ENCODE peak calls at places on chromosomes 4 and X, in nine cellular contexts. G, M, L, R, E, C, W, D and I are unnamed samples.

GRCh38 chr4:30912098-30912719 is 192.0 kb downstream of the PCDH7 start:
- DNase-seq in D (no peak), G (no peak), R (no peak), C (no peak), W (peak), M (no peak), L (no peak), E (no peak), I (no peak)

GRCh38 chrX:40570346-40571093 is 10.2 kb upstream of the ATP6AP2 start:
- DNase-seq in D (no peak), R (no peak), C (no peak), W (no peak), M (no peak), G (no peak), E (no peak), L (no peak), I (peak)

GRCh38 chr4:38930696-38931095 is 63.1 kb downstream of the FAM114A1 start:
- DNase-seq in R (no peak), C (no peak), W (no peak), D (no peak), E (no peak), L (no peak), M (no peak), G (no peak), I (no peak)

GRCh38 chr4:181792641-181793612 is 450.3 kb upstream of the TENM3 start:
- DNase-seq in E (no peak), C (no peak), L (no peak), G (no peak), M (no peak), R (no peak), D (no peak), W (no peak), I (no peak)

GRCh38 chr4:130210871-130211270 is 1114.9 kb downstream of the C4orf33 start:
- DNase-seq in C (no peak), G (no peak), R (no peak), M (peak), D (no peak), E (no peak), L (no peak), W (peak), I (no peak)

GRCh38 chr4:1401409-1402020 is 4.7 kb downstream of the NKX1-1 start:
- DNase-seq in D (no peak), C (peak), M (no peak), E (no peak), G (no peak), W (no peak), R (no peak), L (no peak), I (no peak)

GRCh38 chrX:4764888-4765287 is 1051.4 kb upstream of the PRKX start:
- DNase-seq in C (no peak), D (no peak), W (peak), R (no peak), E (no peak), M (no peak), G (no peak), L (no peak), I (no peak)

GRCh38 chrX:48531359-48531954 is 8.1 kb upstream of the TBC1D25 start:
- DNase-seq in E (no peak), M (peak), D (no peak), W (peak), L (no peak), G (no peak), C (no peak), R (no peak), I (no peak)

GRCh38 chr4:184940500-184940899 is 77.8 kb upstream of the HELT start:
- DNase-seq in E (no peak), D (no peak), M (no peak), W (no peak), R (no peak), C (no peak), G (no peak), L (no peak), I (no peak)

GRCh38 chrX:18643853-18644252 is 28.1 kb downstream of the RS1 start:
- DNase-seq in C (no peak), L (no peak), G (no peak), W (no peak), R (no peak), M (no peak), E (no peak), D (no peak), I (no peak)

GRCh38 chr4:180058731-180059215 is 2184.4 kb upstream of the TENM3 start:
- DNase-seq in W (peak), C (peak), R (peak), D (no peak), E (no peak), L (peak), M (peak), G (no peak), I (no peak)